ENCODE peak calls at places on chromosomes 7 and 10, in seven cellular contexts. B is GM18507; X is LoVo; T is amniotic epithelial cell; P is nucleus accumbens; K is stimulated activated CD8-positive, alpha-beta memory T cell treated with anti-CD3 and anti-CD28 coated beads, Interleukin-4, amount 100 ng/mL, for 4 hours; Z is NCI-H2081. Y is an unnamed sample.

GRCh38 chr7:97421307-97421905 is 303.9 kb downstream of the SDHAF3 start:
- DNase-seq in X (no peak), Z (no peak), P (no peak), T (no peak), B (no peak), K (no peak), Y (no peak)

GRCh38 chr10:47049906-47050305 is 138.7 kb downstream of the PTPN20 start:
- DNase-seq in B (no peak), K (no peak), P (no peak), T (no peak), Z (no peak), X (no peak), Y (no peak)

GRCh38 chr7:47383064-47383463 is 198.8 kb downstream of the TNS3 start:
- DNase-seq in K (no peak), X (no peak), B (no peak), T (no peak), Z (no peak), P (no peak), Y (no peak)

GRCh38 chr7:30445770-30446169 is 32.8 kb downstream of the NOD1 start:
- DNase-seq in T (peak), Z (no peak), X (no peak), P (peak), K (peak), B (peak), Y (no peak)

GRCh38 chr7:86760236-86760635 is 116.5 kb downstream of the GRM3 start:
- DNase-seq in X (no peak), Z (no peak), K (no peak), B (no peak), T (no peak), P (no peak), Y (no peak)

GRCh38 chr10:46220187-46220586 is 66.6 kb upstream of the ANTXRL start:
- DNase-seq in K (no peak), B (no peak), T (no peak), P (no peak), X (no peak), Z (no peak), Y (no peak)

GRCh38 chr10:50511512-50512213 is 112.1 kb downstream of the SGMS1 start:
- DNase-seq in T (peak), P (no peak), X (no peak), Z (no peak), B (no peak), K (no peak), Y (no peak)

GRCh38 chr7:34036972-34037792 is 131.8 kb downstream of the BMPER start:
- DNase-seq in K (no peak), P (no peak), B (no peak), X (no peak), T (no peak), Z (no peak), Y (no peak)

GRCh38 chr10:29160110-29160669 is 128.7 kb upstream of the LYZL1 start:
- DNase-seq in X (peak), P (no peak), Z (no peak), T (peak), B (no peak), K (no peak), Y (no peak)

Y was measured in NCI-H748 treated with DMSO at 0.1 percent for 48 hours.